ENCODE peak calls at places on chromosomes 13 and 19, in six cellular contexts. One of them, this sample, is unnamed.

GRCh38 chr13:46354143-46355087 is 32.6 kb downstream of the RUBCNL start:
- DNase-seq in HCT116: peak
- DNase-seq in breast epithelium: no peak
- DNase-seq in heart left ventricle: no peak
- DNase-seq in H1: no peak
- DNase-seq in ovary: no peak
- DNase-seq in this sample: no peak

GRCh38 chr13:102721800-102722231 is 27.0 kb upstream of the METTL21C start:
- DNase-seq in HCT116: no peak
- DNase-seq in breast epithelium: no peak
- DNase-seq in heart left ventricle: no peak
- DNase-seq in H1: no peak
- DNase-seq in ovary: no peak
- DNase-seq in this sample: no peak

GRCh38 chr13:101305981-101306411 is 110.3 kb downstream of the NALCN start:
- DNase-seq in HCT116: no peak
- DNase-seq in breast epithelium: no peak
- DNase-seq in heart left ventricle: no peak
- DNase-seq in H1: no peak
- DNase-seq in ovary: no peak
- DNase-seq in this sample: no peak

GRCh38 chr13:99062593-99062992 is 84.7 kb upstream of the DOCK9 start:
- DNase-seq in HCT116: no peak
- DNase-seq in breast epithelium: peak
- DNase-seq in heart left ventricle: peak
- DNase-seq in H1: no peak
- DNase-seq in ovary: peak
- DNase-seq in this sample: no peak

GRCh38 chr19:41620171-41620570 is 6.7 kb downstream of the CEACAM4 start:
- DNase-seq in HCT116: no peak
- DNase-seq in breast epithelium: no peak
- DNase-seq in heart left ventricle: peak
- DNase-seq in H1: no peak
- DNase-seq in ovary: no peak
- DNase-seq in this sample: no peak

GRCh38 chr13:76016799-76017198 is 380.7 kb downstream of the LMO7 start:
- DNase-seq in HCT116: peak
- DNase-seq in breast epithelium: no peak
- DNase-seq in heart left ventricle: no peak
- DNase-seq in H1: no peak
- DNase-seq in ovary: no peak
- DNase-seq in this sample: peak

GRCh38 chr13:20174656-20175405 is 14.0 kb upstream of the GJA3 start:
- DNase-seq in HCT116: peak
- DNase-seq in breast epithelium: peak
- DNase-seq in heart left ventricle: no peak
- DNase-seq in H1: peak
- DNase-seq in ovary: no peak
- DNase-seq in this sample: peak

GRCh38 chr19:46067691-46068090 is 26.9 kb upstream of the IGFL4 start:
- DNase-seq in HCT116: no peak
- DNase-seq in breast epithelium: no peak
- DNase-seq in heart left ventricle: no peak
- DNase-seq in H1: no peak
- DNase-seq in ovary: no peak
- DNase-seq in this sample: no peak

GRCh38 chr13:33229446-33230177 is 55.9 kb downstream of the STARD13 start:
- DNase-seq in HCT116: no peak
- DNase-seq in breast epithelium: no peak
- DNase-seq in heart left ventricle: peak
- DNase-seq in H1: no peak
- DNase-seq in ovary: no peak
- DNase-seq in this sample: no peak

GRCh38 chr13:98370806-98371553 is 193.9 kb upstream of the RNF113B start:
- DNase-seq in HCT116: no peak
- DNase-seq in breast epithelium: no peak
- DNase-seq in heart left ventricle: peak
- DNase-seq in H1: no peak
- DNase-seq in ovary: peak
- DNase-seq in this sample: no peak

GRCh38 chr13:46663216-46663615 is 110.2 kb downstream of the LRCH1 start:
- DNase-seq in HCT116: no peak
- DNase-seq in breast epithelium: no peak
- DNase-seq in heart left ventricle: no peak
- DNase-seq in H1: no peak
- DNase-seq in ovary: no peak
- DNase-seq in this sample: no peak

GRCh38 chr13:50596103-50596502 is 247.4 kb downstream of the DLEU7 start:
- DNase-seq in HCT116: no peak
- DNase-seq in breast epithelium: no peak
- DNase-seq in heart left ventricle: no peak
- DNase-seq in H1: no peak
- DNase-seq in ovary: no peak
- DNase-seq in this sample: no peak

GRCh38 chr13:111281751-111282311 is 38.6 kb upstream of the TEX29 start:
- DNase-seq in HCT116: no peak
- DNase-seq in breast epithelium: no peak
- DNase-seq in heart left ventricle: peak
- DNase-seq in H1: no peak
- DNase-seq in ovary: no peak
- DNase-seq in this sample: no peak

GRCh38 chr13:62357887-62358645 is 942.4 kb upstream of the PCDH20 start:
- DNase-seq in HCT116: peak
- DNase-seq in breast epithelium: no peak
- DNase-seq in heart left ventricle: no peak
- DNase-seq in H1: peak
- DNase-seq in ovary: no peak
- DNase-seq in this sample: peak

GRCh38 chr19:28705008-28705407 is 507.9 kb downstream of the UQCRFS1 start:
- DNase-seq in HCT116: no peak
- DNase-seq in breast epithelium: no peak
- DNase-seq in heart left ventricle: no peak
- DNase-seq in H1: no peak
- DNase-seq in ovary: no peak
- DNase-seq in this sample: no peak

GRCh38 chr13:101785858-101786257 is 333.4 kb downstream of the ITGBL1 start:
- DNase-seq in HCT116: peak
- DNase-seq in breast epithelium: no peak
- DNase-seq in heart left ventricle: peak
- DNase-seq in H1: peak
- DNase-seq in ovary: no peak
- DNase-seq in this sample: peak

GRCh38 chr19:13850910-13851753 is 25.8 kb upstream of the NANOS3 start:
- DNase-seq in HCT116: peak
- DNase-seq in breast epithelium: peak
- DNase-seq in heart left ventricle: peak
- DNase-seq in H1: no peak
- DNase-seq in ovary: peak
- DNase-seq in this sample: peak

GRCh38 chr13:112215871-112216270 is 148.9 kb downstream of the SOX1 start:
- DNase-seq in HCT116: no peak
- DNase-seq in breast epithelium: no peak
- DNase-seq in heart left ventricle: no peak
- DNase-seq in H1: no peak
- DNase-seq in ovary: no peak
- DNase-seq in this sample: no peak

GRCh38 chr19:51600940-51601575 is 29.1 kb downstream of the SIGLEC5 start:
- DNase-seq in HCT116: no peak
- DNase-seq in breast epithelium: no peak
- DNase-seq in heart left ventricle: no peak
- DNase-seq in H1: no peak
- DNase-seq in ovary: no peak
- DNase-seq in this sample: no peak

GRCh38 chr19:18156841-18157464 is 4.0 kb downstream of the PIK3R2 start:
- DNase-seq in HCT116: peak
- DNase-seq in breast epithelium: peak
- DNase-seq in heart left ventricle: peak
- DNase-seq in H1: no peak
- DNase-seq in ovary: peak
- DNase-seq in this sample: peak

GRCh38 chr13:66508153-66508909 is 721.8 kb downstream of the PCDH9 start:
- DNase-seq in HCT116: no peak
- DNase-seq in breast epithelium: no peak
- DNase-seq in heart left ventricle: no peak
- DNase-seq in H1: no peak
- DNase-seq in ovary: no peak
- DNase-seq in this sample: no peak

GRCh38 chr19:30651066-30651465 is 278.9 kb downstream of the ZNF536 start:
- DNase-seq in HCT116: no peak
- DNase-seq in breast epithelium: no peak
- DNase-seq in heart left ventricle: no peak
- DNase-seq in H1: no peak
- DNase-seq in ovary: no peak
- DNase-seq in this sample: no peak

GRCh38 chr13:60620611-60621395 is 223.8 kb downstream of the TDRD3 start:
- DNase-seq in HCT116: no peak
- DNase-seq in breast epithelium: no peak
- DNase-seq in heart left ventricle: no peak
- DNase-seq in H1: no peak
- DNase-seq in ovary: no peak
- DNase-seq in this sample: no peak

GRCh38 chr13:64073203-64073602 is 2657.6 kb upstream of the PCDH20 start:
- DNase-seq in HCT116: no peak
- DNase-seq in breast epithelium: no peak
- DNase-seq in heart left ventricle: no peak
- DNase-seq in H1: no peak
- DNase-seq in ovary: no peak
- DNase-seq in this sample: no peak

GRCh38 chr13:43874512-43875092 is 4.9 kb downstream of the CCDC122 start:
- DNase-seq in HCT116: no peak
- DNase-seq in breast epithelium: no peak
- DNase-seq in heart left ventricle: no peak
- DNase-seq in H1: no peak
- DNase-seq in ovary: no peak
- DNase-seq in this sample: peak

GRCh38 chr19:33941133-33941532 is 144.5 kb downstream of the KCTD15 start:
- DNase-seq in HCT116: no peak
- DNase-seq in breast epithelium: no peak
- DNase-seq in heart left ventricle: no peak
- DNase-seq in H1: no peak
- DNase-seq in ovary: no peak
- DNase-seq in this sample: no peak

GRCh38 chr13:72808917-72809500 is 27.1 kb downstream of the PIBF1 start:
- DNase-seq in HCT116: no peak
- DNase-seq in breast epithelium: no peak
- DNase-seq in heart left ventricle: no peak
- DNase-seq in H1: no peak
- DNase-seq in ovary: no peak
- DNase-seq in this sample: peak

DNA sequence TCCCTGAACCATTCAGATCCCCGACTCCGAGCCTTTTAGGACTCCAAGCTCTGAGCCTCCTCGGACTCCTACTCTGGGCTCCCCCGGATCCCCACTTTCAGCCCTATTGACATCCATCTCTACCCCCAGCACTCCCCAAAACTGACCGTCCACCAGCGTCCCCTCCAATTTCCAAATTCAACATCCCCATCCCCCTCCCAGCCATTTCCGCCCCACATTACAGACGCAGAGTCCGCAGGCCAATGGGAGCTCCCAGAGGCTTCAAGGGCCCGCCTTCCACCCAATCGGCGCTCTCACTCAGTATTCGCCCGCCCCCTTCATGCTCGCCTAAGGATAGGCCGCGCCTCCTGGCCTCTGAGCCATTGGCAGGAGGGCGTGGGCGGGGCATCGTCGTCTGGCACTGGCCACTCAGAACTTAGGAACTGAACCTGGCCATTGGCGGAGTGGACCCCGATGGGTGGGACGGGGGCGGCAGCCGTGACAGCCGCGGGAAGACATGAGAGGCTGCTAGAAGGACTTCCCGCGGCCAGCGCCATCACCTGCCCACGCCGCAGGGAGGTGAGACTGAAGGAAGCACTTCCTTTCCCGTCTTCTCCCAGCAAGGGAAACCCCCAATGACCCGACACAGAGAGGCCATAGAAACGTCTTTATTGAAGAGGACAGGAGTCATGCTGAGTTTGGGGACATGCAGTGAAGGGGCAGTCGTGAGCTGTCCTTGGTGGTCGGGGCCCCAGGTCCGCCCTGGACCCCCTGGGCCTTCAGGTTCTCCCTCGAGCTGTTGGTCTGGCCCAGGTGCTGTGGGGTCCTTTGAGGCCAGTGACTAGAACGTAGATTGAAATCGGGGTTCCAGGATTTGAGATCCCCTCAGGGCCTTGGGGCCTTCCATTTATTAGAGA is at the start of gene ALKBH6:
- DNase-seq in HCT116: peak
- DNase-seq in breast epithelium: peak
- DNase-seq in heart left ventricle: peak
- DNase-seq in H1: peak
- DNase-seq in ovary: peak
- DNase-seq in this sample: peak
- TF ChIP-seq POLR2A in HCT116: peak
- TF ChIP-seq POLR2A in breast epithelium: no peak
- TF ChIP-seq POLR2A in heart left ventricle: no peak
- TF ChIP-seq POLR2A in H1: no peak
- TF ChIP-seq POLR2A in ovary: peak
- TF ChIP-seq POLR2A in this sample: peak

GRCh38 chr19:12139885-12140544 is at the start of gene ZNF20:
- DNase-seq in HCT116: peak
- DNase-seq in breast epithelium: peak
- DNase-seq in heart left ventricle: peak
- DNase-seq in H1: peak
- DNase-seq in ovary: peak
- DNase-seq in this sample: peak
- TF ChIP-seq POLR2A in HCT116: no peak
- TF ChIP-seq POLR2A in breast epithelium: peak
- TF ChIP-seq POLR2A in heart left ventricle: no peak
- TF ChIP-seq POLR2A in H1: peak
- TF ChIP-seq POLR2A in ovary: peak
- TF ChIP-seq POLR2A in this sample: peak

GRCh38 chr19:49809987-49810389 is 3.1 kb downstream of the FUZ start:
- DNase-seq in HCT116: no peak
- DNase-seq in breast epithelium: no peak
- DNase-seq in heart left ventricle: no peak
- DNase-seq in H1: no peak
- DNase-seq in ovary: no peak
- DNase-seq in this sample: no peak
- TF ChIP-seq POLR2A in HCT116: no peak
- TF ChIP-seq POLR2A in breast epithelium: no peak
- TF ChIP-seq POLR2A in heart left ventricle: no peak
- TF ChIP-seq POLR2A in H1: no peak
- TF ChIP-seq POLR2A in ovary: no peak
- TF ChIP-seq POLR2A in this sample: no peak

GRCh38 chr19:38921420-38922274 is 8.9 kb downstream of the SARS2 start:
- DNase-seq in HCT116: no peak
- DNase-seq in breast epithelium: no peak
- DNase-seq in heart left ventricle: no peak
- DNase-seq in H1: no peak
- DNase-seq in ovary: no peak
- DNase-seq in this sample: no peak
- TF ChIP-seq POLR2A in HCT116: no peak
- TF ChIP-seq POLR2A in breast epithelium: no peak
- TF ChIP-seq POLR2A in heart left ventricle: no peak
- TF ChIP-seq POLR2A in H1: no peak
- TF ChIP-seq POLR2A in ovary: no peak
- TF ChIP-seq POLR2A in this sample: no peak

This sample was measured in erythroblast.